ENCODE peak calls at places on chromosome 11, in six cellular contexts. Z is GM12878, B is A549, Y is endothelial cell of umbilical vein, K is HepG2, C is K562. I is an unnamed sample.

GRCh38 chr11:40338739-40339138 is 1120.7 kb downstream of the LRRC4C start:
- DNase-seq in C (no peak), B (peak), Y (peak), Z (no peak), K (no peak), I (no peak)

GRCh38 chr11:130737041-130737830 is 179.0 kb downstream of the SNX19 start:
- DNase-seq in Y (no peak), B (no peak), C (no peak), K (no peak), Z (no peak), I (no peak)

GRCh38 chr11:111592491-111592890 is 9.8 kb upstream of the SIK2 start:
- DNase-seq in K (no peak), B (no peak), C (no peak), Z (no peak), Y (no peak), I (no peak)

GRCh38 chr11:12016246-12016645 is 7.8 kb upstream of the DKK3 start:
- DNase-seq in B (peak), K (no peak), Y (no peak), C (no peak), Z (no peak), I (no peak)

GRCh38 chr11:129224538-129224937 is 32.4 kb upstream of the ARHGAP32 start:
- DNase-seq in B (no peak), C (no peak), Z (no peak), K (no peak), Y (no peak), I (no peak)

GRCh38 chr11:17799147-17799546 is 64.6 kb downstream of the KCNC1 start:
- DNase-seq in C (no peak), K (no peak), Z (no peak), Y (no peak), B (no peak), I (no peak)

GRCh38 chr11:76321820-76322524 is 59.0 kb downstream of the THAP12 start:
- DNase-seq in C (no peak), B (no peak), Z (no peak), Y (no peak), K (no peak), I (no peak)

GRCh38 chr11:68202165-68202564 is 10.9 kb downstream of the KMT5B start:
- DNase-seq in Y (no peak), Z (no peak), C (no peak), K (no peak), B (no peak), I (no peak)

GRCh38 chr11:107018902-107019493 is 722 bp upstream of the GUCY1A2 start:
- DNase-seq in K (peak), Z (no peak), Y (peak), B (peak), C (no peak), I (no peak)

GRCh38 chr11:65576867-65577755 is 1.3 kb downstream of the EHBP1L1 start:
- DNase-seq in Y (peak), C (no peak), B (peak), Z (no peak), K (peak), I (peak)

GRCh38 chr11:11313426-11313825 is 39.6 kb downstream of the CSNK2A3 start:
- DNase-seq in Z (no peak), Y (no peak), K (peak), B (peak), C (no peak), I (peak)

GRCh38 chr11:1531961-1532586 is 40.0 kb downstream of the DUSP8 start:
- DNase-seq in K (no peak), Y (no peak), B (no peak), Z (no peak), C (no peak), I (no peak)

GRCh38 chr11:88538088-88538487 is 200.6 kb upstream of the CTSC start:
- DNase-seq in Z (no peak), B (peak), C (no peak), Y (peak), K (no peak), I (no peak)

GRCh38 chr11:116918925-116919653 is 81.7 kb upstream of the APOA1 start:
- DNase-seq in B (no peak), Y (peak), Z (no peak), K (no peak), C (no peak), I (peak)

GRCh38 chr11:16011396-16011795 is 344.9 kb downstream of the SOX6 start:
- DNase-seq in Z (no peak), C (no peak), Y (no peak), B (no peak), K (no peak), I (no peak)

GRCh38 chr11:35282226-35282882 is 137.0 kb downstream of the SLC1A2 start:
- DNase-seq in B (peak), Y (no peak), K (no peak), C (no peak), Z (no peak), I (no peak)

GRCh38 chr11:13955971-13956421 is 6.5 kb upstream of the SPON1 start:
- DNase-seq in Y (peak), K (peak), Z (no peak), B (peak), C (peak), I (peak)

GRCh38 chr11:62574363-62575057 is 819 bp upstream of the EEF1G start:
- DNase-seq in Y (peak), K (no peak), C (peak), Z (no peak), B (no peak), I (peak)

GRCh38 chr11:68445531-68446035 is 15.0 kb upstream of the PPP6R3 start:
- DNase-seq in B (no peak), Y (no peak), C (no peak), Z (no peak), K (no peak), I (no peak)

GRCh38 chr11:7936615-7937014 is 4.9 kb downstream of the OR10A3 start:
- DNase-seq in B (no peak), Z (no peak), K (no peak), Y (no peak), C (no peak), I (no peak)

GRCh38 chr11:132559371-132560036 is 972.8 kb downstream of the OPCML start:
- DNase-seq in K (no peak), B (no peak), Z (no peak), C (no peak), Y (no peak), I (no peak)

GRCh38 chr11:19725379-19726079 is 12.9 kb downstream of the NAV2 start:
- DNase-seq in Y (no peak), C (no peak), K (no peak), Z (no peak), B (no peak), I (no peak)

DNA sequence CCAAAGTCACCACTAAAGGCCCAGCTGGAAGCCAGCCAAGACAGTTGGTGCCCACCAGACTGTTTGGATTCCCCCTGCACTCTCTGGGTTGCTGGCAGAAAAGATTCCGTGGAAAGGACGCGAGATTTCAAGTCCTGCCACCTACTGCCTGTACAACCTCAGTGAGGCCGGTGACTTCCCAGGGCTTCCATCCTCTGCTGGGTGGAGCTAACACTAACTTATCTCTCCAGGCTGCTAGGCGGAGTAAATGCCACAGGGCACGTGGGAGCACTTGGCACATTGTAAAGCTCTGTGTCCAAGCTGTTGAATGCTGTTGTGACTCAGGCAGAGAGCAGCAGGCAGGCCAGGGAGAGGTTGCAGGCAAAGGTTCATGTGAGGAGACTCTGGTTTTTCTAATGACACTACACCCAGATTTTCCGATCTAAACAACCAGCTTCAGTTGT is 50.9 kb upstream of the CDON start:
- DNase-seq in Z (no peak), K (peak), C (no peak), Y (peak), B (peak), I (peak)
- TF ChIP-seq MYC in Z (no peak), K (no peak), C (no peak), Y (no peak), B (peak), I (no peak)

GRCh38 chr11:47233989-47234668 is 14.5 kb downstream of the ACP2 start:
- DNase-seq in B (peak), Y (peak), C (peak), Z (no peak), K (peak), I (peak)

GRCh38 chr11:47225552-47226137 is 10.9 kb downstream of the DDB2 start:
- DNase-seq in B (no peak), K (no peak), Z (peak), C (no peak), Y (no peak), I (no peak)

GRCh38 chr11:47234669-47235075 is 13.9 kb downstream of the ACP2 start:
- DNase-seq in Y (no peak), Z (no peak), K (no peak), C (no peak), B (peak), I (no peak)

GRCh38 chr11:47233051-47233450 is 15.6 kb downstream of the ACP2 start:
- DNase-seq in B (no peak), Z (no peak), K (no peak), C (no peak), Y (no peak), I (no peak)

GRCh38 chr11:47229161-47229560 is 14.4 kb downstream of the DDB2 start:
- DNase-seq in K (no peak), B (no peak), C (no peak), Z (no peak), Y (no peak), I (no peak)
- TF ChIP-seq POLR2A in K (no peak), B (no peak), C (no peak), Z (peak), Y (no peak), I (no peak)

DNA sequence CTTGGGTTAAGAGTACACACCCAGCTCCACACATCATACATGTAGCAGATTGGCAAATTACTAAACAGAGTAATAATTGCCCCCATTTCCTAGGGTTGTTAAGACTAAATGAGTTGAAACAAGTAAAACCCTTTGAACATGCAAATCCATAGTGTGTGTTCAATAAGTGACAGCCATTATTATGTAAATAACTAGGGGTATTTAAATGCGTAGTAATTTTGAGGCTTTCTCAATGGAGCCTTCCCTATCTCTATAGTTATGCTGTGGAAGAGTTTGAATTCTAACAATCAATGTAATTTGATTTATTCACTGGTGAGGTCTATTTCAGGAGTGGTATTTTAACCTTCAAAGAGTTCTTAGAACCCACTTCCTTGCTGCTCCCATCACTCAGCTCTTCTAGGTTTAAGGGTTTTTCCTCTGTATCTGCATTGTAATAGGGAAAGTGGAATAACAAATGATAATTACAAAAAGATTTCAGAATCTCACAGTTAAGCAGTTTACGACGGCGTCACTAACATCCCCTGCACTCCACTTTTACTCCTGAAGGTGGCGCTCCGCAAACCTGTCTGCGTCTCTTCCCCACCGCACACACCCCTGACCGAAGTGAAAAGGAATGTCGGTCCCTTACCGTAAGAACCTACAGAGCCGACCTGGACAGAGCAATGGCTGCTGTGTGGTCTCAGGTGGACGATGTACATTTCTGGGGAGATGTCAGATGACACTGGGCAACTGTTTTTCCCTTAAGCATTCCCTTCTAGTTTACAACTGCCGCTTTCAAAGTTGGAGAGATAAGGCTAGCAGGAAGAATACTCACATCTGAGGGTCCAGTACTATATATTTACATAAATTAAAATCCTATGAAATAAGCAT is 80.8 kb downstream of the ZC3H12C start:
- DNase-seq in Y (peak), K (peak), Z (peak), C (peak), B (peak), I (peak)
- TF ChIP-seq MYC in Y (no peak), K (no peak), Z (no peak), C (no peak), B (no peak), I (no peak)

GRCh38 chr11:120120805-120121335 is 17.0 kb downstream of the TRIM29 start:
- DNase-seq in C (no peak), K (no peak), B (no peak), Y (no peak), Z (no peak), I (no peak)

GRCh38 chr11:120122921-120123683 is 14.8 kb downstream of the TRIM29 start:
- DNase-seq in B (no peak), Z (no peak), C (peak), K (no peak), Y (no peak), I (peak)

GRCh38 chr11:120121336-120121735 is 16.6 kb downstream of the TRIM29 start:
- DNase-seq in Z (no peak), C (no peak), Y (no peak), B (no peak), K (no peak), I (no peak)

GRCh38 chr11:120123946-120124345 is 14.0 kb downstream of the TRIM29 start:
- DNase-seq in K (no peak), C (no peak), B (no peak), Y (no peak), Z (no peak), I (no peak)

GRCh38 chr11:120121914-120122473 is 15.9 kb downstream of the TRIM29 start:
- DNase-seq in Z (no peak), K (peak), B (no peak), C (no peak), Y (no peak), I (no peak)
- TF ChIP-seq POLR2A in Z (no peak), K (no peak), B (no peak), C (no peak), Y (no peak), I (no peak)

GRCh38 chr11:119089319-119089718 is 4.6 kb downstream of the HMBS start:
- DNase-seq in K (no peak), Z (no peak), B (no peak), Y (no peak), C (peak), I (no peak)

GRCh38 chr11:119084663-119085522 is at the start of gene HMBS:
- DNase-seq in Y (peak), K (peak), B (peak), Z (peak), C (peak), I (peak)

GRCh38 chr11:119091083-119091650 is 6.5 kb downstream of the HMBS start:
- DNase-seq in C (no peak), Y (no peak), B (no peak), K (no peak), Z (no peak), I (peak)

GRCh38 chr11:119085523-119085878 is 820 bp downstream of the HMBS start:
- DNase-seq in B (no peak), Y (no peak), K (no peak), Z (no peak), C (peak), I (no peak)

GRCh38 chr11:119087747-119088241 is 3.1 kb downstream of the HMBS start:
- DNase-seq in Z (no peak), Y (no peak), K (no peak), C (peak), B (no peak), I (peak)
- TF ChIP-seq MYC in Z (no peak), Y (no peak), K (no peak), C (no peak), B (no peak), I (no peak)

GRCh38 chr11:126153006-126153405 is 58.4 kb downstream of the RPUSD4 start:
- DNase-seq in K (no peak), C (no peak), B (no peak), Y (no peak), Z (no peak), I (no peak)
- TF ChIP-seq POLR2A in K (no peak), C (no peak), B (no peak), Y (no peak), Z (no peak), I (no peak)

DNA sequence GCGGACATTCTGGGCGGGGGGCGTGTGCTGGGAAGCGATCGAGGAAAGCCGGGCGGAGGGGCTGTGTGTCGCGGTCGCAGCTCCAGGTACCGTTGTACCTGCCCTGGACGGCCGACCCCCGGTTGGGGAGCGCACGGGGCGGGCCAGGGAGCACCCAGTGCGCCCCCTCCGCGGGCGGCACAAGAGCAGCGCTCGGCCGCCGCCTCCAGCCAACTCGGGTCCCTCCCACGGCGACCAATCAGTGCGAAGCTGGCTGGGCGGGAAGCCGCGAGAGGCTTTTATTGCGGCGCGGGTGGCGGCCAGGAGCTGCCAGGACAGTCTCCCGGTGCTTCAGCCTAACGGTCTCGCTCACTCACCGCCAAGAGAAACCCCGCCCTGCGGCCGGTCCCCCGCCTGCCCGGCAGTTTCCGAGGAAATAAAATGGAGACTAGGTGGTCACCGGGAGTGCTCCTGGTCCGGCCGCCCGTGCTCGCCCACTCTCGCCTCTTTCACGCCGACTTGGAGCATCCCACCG is 1.7 kb downstream of the NCAM1 start:
- DNase-seq in Y (no peak), C (no peak), B (no peak), K (no peak), Z (no peak), I (peak)
- TF ChIP-seq MYC in Y (no peak), C (no peak), B (no peak), K (no peak), Z (no peak), I (no peak)

I was measured in NB4.